ENCODE peak calls at places on chromosomes 7 and 10, in eight cellular contexts. L is T-helper 9 cell; R is activated CD8-positive, alpha-beta memory T cell treated with anti-CD3 and anti-CD28 coated beads for 48 hours; W is globus pallidus; Z is left ventricle myocardium inferior; E is body of pancreas; Y is EH; K is LHCN-M2. G is an unnamed sample.

GRCh38 chr7:106284516-106285050 is at the start of gene NAMPT:
- DNase-seq in L (peak), R (peak), W (no peak), Z (peak), E (no peak), Y (peak), K (no peak), G (peak)

GRCh38 chr7:130490888-130491771 is 755 bp upstream of the MEST start:
- DNase-seq in L (no peak), R (peak), W (peak), Z (no peak), E (peak), Y (peak), K (peak), G (peak)

GRCh38 chr10:124743188-124744046 is 761 bp downstream of the FAM53B start:
- DNase-seq in L (no peak), R (no peak), W (peak), Z (no peak), E (peak), Y (peak), K (peak), G (no peak)

GRCh38 chr10:132758867-132759266 is 27.1 kb downstream of the NKX6-2 start:
- DNase-seq in L (no peak), R (no peak), W (no peak), Z (no peak), E (no peak), Y (no peak), K (no peak), G (no peak)

GRCh38 chr10:43689955-43690771 is 41.5 kb upstream of the ZNF32 start:
- DNase-seq in L (peak), R (peak), W (peak), Z (peak), E (peak), Y (peak), K (peak), G (peak)

GRCh38 chr10:69061305-69062161 is 26.4 kb upstream of the SRGN start:
- DNase-seq in L (no peak), R (no peak), W (peak), Z (peak), E (peak), Y (peak), K (peak), G (no peak)

GRCh38 chr10:110163192-110163773 is 44.1 kb upstream of the MXI1 start:
- DNase-seq in L (no peak), R (no peak), W (no peak), Z (no peak), E (no peak), Y (no peak), K (no peak), G (no peak)

GRCh38 chr7:27203378-27203953 is 3.6 kb upstream of the HOXA13 start:
- DNase-seq in L (no peak), R (no peak), W (no peak), Z (no peak), E (no peak), Y (no peak), K (no peak), G (no peak)

GRCh38 chr7:130970696-130971095 is 236.7 kb upstream of the KLF14 start:
- DNase-seq in L (no peak), R (no peak), W (no peak), Z (no peak), E (no peak), Y (peak), K (no peak), G (no peak)

GRCh38 chr10:9786576-9786975 is 1231.1 kb upstream of the CELF2 start:
- DNase-seq in L (no peak), R (no peak), W (no peak), Z (no peak), E (no peak), Y (peak), K (peak), G (no peak)

GRCh38 chr10:17771027-17771426 is 19.0 kb downstream of the TMEM236 start:
- DNase-seq in L (no peak), R (no peak), W (peak), Z (no peak), E (no peak), Y (no peak), K (no peak), G (no peak)

GRCh38 chr10:5551531-5552375 is 27.0 kb downstream of the CALML3 start:
- DNase-seq in L (no peak), R (peak), W (no peak), Z (peak), E (no peak), Y (peak), K (peak), G (no peak)

GRCh38 chr7:98276241-98276761 is 5.2 kb upstream of the BRI3 start:
- DNase-seq in L (no peak), R (no peak), W (no peak), Z (no peak), E (peak), Y (peak), K (no peak), G (no peak)

GRCh38 chr10:20110435-20111119 is 294.3 kb downstream of the PLXDC2 start:
- DNase-seq in L (no peak), R (no peak), W (peak), Z (no peak), E (no peak), Y (no peak), K (no peak), G (no peak)

GRCh38 chr7:28410628-28411578 is 1.4 kb upstream of the CREB5 start:
- DNase-seq in L (no peak), R (no peak), W (no peak), Z (peak), E (peak), Y (peak), K (peak), G (peak)

G was measured in G401.